ENCODE peak calls at places on chromosomes 4 and X, in five cellular contexts. U, L, E, G and B are unnamed samples.

GRCh38 chrX:105136786-105137185 is 83.7 kb downstream of the TEX13A start:
- DNase-seq in U (no peak), L (no peak), E (no peak), G (no peak), B (no peak)

GRCh38 chr4:120843840-120844527 is 78.5 kb downstream of the PRDM5 start:
- DNase-seq in U (peak; percentile 61), L (no peak), E (no peak), G (no peak), B (no peak)

GRCh38 chr4:184402740-184403383 is 71.5 kb downstream of the IRF2 start:
- DNase-seq in U (no peak), L (no peak), E (no peak), G (no peak), B (no peak)

GRCh38 chrX:38358274-38358673 is 5.9 kb downstream of the OTC start:
- DNase-seq in U (no peak), L (no peak), E (no peak), G (no peak), B (no peak)

GRCh38 chrX:45740291-45740690 is 539.6 kb upstream of the DIPK2B start:
- DNase-seq in U (no peak), L (no peak), E (no peak), G (no peak), B (no peak)

GRCh38 chr4:123659262-123659661 is 262.7 kb downstream of the SPRY1 start:
- DNase-seq in U (no peak), L (no peak), E (no peak), G (peak; percentile 93), B (no peak)

GRCh38 chrX:42151808-42152207 is 228.5 kb upstream of the CASK start:
- DNase-seq in U (no peak), L (no peak), E (no peak), G (no peak), B (no peak)

GRCh38 chr4:10198365-10198764 is 81.8 kb upstream of the WDR1 start:
- DNase-seq in U (no peak), L (no peak), E (no peak), G (no peak), B (no peak)

GRCh38 chrX:118498351-118498750 is 2.7 kb downstream of the DOCK11 start:
- DNase-seq in U (no peak), L (no peak), E (no peak), G (no peak), B (no peak)

GRCh38 chr4:155878611-155879010 is 12.5 kb upstream of the ASIC5 start:
- DNase-seq in U (no peak), L (no peak), E (no peak), G (no peak), B (no peak)

GRCh38 chr4:72313121-72313520 is 255.9 kb downstream of the ADAMTS3 start:
- DNase-seq in U (no peak), L (no peak), E (no peak), G (no peak), B (no peak)

GRCh38 chrX:144637731-144638130 is 609.6 kb upstream of the SPANXN1 start:
- DNase-seq in U (no peak), L (no peak), E (no peak), G (no peak), B (no peak)

GRCh38 chr4:7068279-7068842 is 497 bp upstream of the GRPEL1 start:
- DNase-seq in U (peak; percentile 99), L (no peak), E (no peak), G (no peak), B (no peak)

GRCh38 chr4:85823295-85823694 is 348.3 kb downstream of the ARHGAP24 start:
- DNase-seq in U (no peak), L (no peak), E (peak; percentile 38), G (no peak), B (no peak)

GRCh38 chr4:64479338-64479737 is 70.1 kb upstream of the TECRL start:
- DNase-seq in U (no peak), L (no peak), E (no peak), G (no peak), B (no peak)

GRCh38 chr4:135834471-135834870 is 1632.9 kb upstream of the PABPC4L start:
- DNase-seq in U (no peak), L (no peak), E (no peak), G (no peak), B (no peak)

GRCh38 chr4:108793413-108793812 is 30.6 kb upstream of the ETNPPL start:
- DNase-seq in U (no peak), L (no peak), E (no peak), G (no peak), B (no peak)

GRCh38 chrX:55907968-55908607 is 190.5 kb downstream of the RRAGB start:
- DNase-seq in U (peak; percentile 66), L (peak; percentile 32), E (peak; percentile 31), G (no peak), B (peak; percentile 19)

GRCh38 chr4:155569960-155570515 is 96.6 kb upstream of the GUCY1A1 start:
- DNase-seq in U (no peak), L (no peak), E (no peak), G (no peak), B (no peak)

GRCh38 chr4:177349191-177349590 is 39.5 kb downstream of the NEIL3 start:
- DNase-seq in U (no peak), L (no peak), E (no peak), G (no peak), B (no peak)

GRCh38 chr4:123587983-123588494 is 191.4 kb downstream of the SPRY1 start:
- DNase-seq in U (no peak), L (no peak), E (peak; percentile 18), G (peak; percentile 32), B (no peak)

GRCh38 chr4:29805245-29805644 is 914.9 kb upstream of the PCDH7 start:
- DNase-seq in U (peak; percentile 48), L (no peak), E (no peak), G (peak; percentile 0), B (no peak)
- TF ChIP-seq TAF1 in U (no peak), L (no peak), E (no peak), G (no peak), B (no peak)

GRCh38 chrX:130108647-130109428 is 1.5 kb downstream of the ELF4 start:
- DNase-seq in U (no peak), L (peak; percentile 58), E (peak; percentile 66), G (peak; percentile 17), B (no peak)
- TF ChIP-seq POLR2A in U (no peak), L (no peak), E (no peak), G (no peak), B (no peak)

DNA sequence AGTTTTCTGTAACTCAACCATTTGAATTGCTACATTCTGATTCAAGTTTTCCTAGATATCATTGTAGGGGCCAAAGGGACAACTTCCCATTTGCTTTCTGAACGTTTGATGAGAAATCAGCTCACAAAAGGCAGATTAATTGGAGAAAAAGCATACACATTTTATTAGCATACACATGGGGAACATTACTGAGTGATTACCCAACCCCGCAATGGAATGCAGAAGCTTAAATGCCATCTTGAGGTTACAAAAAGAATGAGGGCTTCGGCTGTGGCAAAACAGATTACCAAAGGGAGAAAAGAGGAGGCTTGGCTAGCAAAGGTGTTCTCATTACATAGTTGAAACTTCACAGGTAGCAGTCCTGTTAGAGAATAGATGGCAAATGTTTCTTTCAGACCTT is 26.6 kb upstream of the HERC6 start:
- DNase-seq in U (peak; percentile 8), L (no peak), E (no peak), G (no peak), B (no peak)
- TF ChIP-seq TAF1 in U (no peak), L (no peak), E (no peak), G (no peak), B (no peak)

DNA sequence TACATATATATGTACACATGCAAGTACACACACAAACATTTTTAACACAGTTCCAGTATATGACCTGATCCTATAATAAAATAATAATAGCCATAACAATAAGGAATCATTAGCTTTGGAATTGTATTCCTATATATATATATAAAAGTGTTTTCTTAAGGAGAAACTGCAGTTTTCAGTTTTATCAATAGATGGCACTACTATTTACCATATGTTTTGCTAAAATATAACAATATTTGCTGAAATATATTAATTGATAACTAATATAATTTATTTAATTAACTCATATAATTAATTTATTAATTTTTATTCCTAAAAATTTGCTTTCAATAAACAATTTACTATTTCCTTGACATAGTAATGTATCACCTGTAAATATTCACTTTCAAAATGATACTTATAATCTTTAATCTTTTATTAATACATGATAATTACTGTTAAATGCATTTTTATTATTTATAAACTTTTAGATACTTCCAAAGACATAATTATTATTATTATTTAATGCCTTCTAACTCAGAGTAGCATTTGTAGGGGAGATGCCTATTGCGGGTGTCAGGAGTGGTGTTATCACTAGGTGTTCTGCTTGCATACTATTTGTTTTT is 599.5 kb downstream of the FSTL5 start:
- DNase-seq in U (no peak), L (no peak), E (no peak), G (no peak), B (no peak)
- TF ChIP-seq POLR2A in U (no peak), L (no peak), E (no peak), G (no peak), B (no peak)

DNA sequence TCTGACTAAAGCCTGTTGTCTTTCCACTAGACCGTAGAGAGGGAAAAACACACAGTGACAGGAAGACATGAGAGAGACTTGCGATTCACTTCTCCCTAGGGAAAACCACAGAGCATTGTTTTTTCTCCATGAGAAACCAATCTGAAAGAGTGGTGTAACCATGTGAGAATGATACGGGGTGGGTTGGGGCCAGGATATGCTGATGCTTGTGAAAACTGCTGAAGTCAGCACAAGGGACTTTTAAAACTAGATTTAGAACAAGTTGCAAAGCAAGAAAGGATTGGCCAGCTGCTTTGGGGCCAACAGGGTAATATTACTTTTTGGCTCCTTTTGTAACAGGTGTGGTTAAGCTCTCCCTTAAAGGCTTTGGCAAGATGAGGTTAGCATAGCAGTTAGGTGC is 66.1 kb downstream of the NHSL2 start:
- DNase-seq in U (no peak), L (no peak), E (no peak), G (no peak), B (no peak)
- TF ChIP-seq TAF1 in U (no peak), L (no peak), E (no peak), G (no peak), B (no peak)

GRCh38 chr4:1956631-1957030 is 52.1 kb downstream of the NELFA start:
- DNase-seq in U (no peak), L (no peak), E (no peak), G (no peak), B (no peak)
- TF ChIP-seq POLR2A in U (no peak), L (no peak), E (no peak), G (no peak), B (no peak)